ENCODE peak calls at places on chromosomes 16 and 17, in seven cellular contexts. S, F, E, G, T, W and M are unnamed samples.

GRCh38 chr17:7238418-7239090 is 703 bp downstream of the PHF23 start:
- DNase-seq in W (peak), G (peak), S (no peak), T (peak), F (no peak), E (no peak), M (no peak)

GRCh38 chr16:72092832-72093447 is 480 bp downstream of the TXNL4B start:
- DNase-seq in S (no peak), W (no peak), F (peak), E (no peak), G (peak), T (no peak), M (peak)

GRCh38 chr16:3823427-3823826 is 57.1 kb downstream of the CREBBP start:
- DNase-seq in F (no peak), T (no peak), S (no peak), G (no peak), E (no peak), W (no peak), M (no peak)

GRCh38 chr16:53153130-53153529 is 98.3 kb downstream of the CHD9 start:
- DNase-seq in G (no peak), W (no peak), T (no peak), S (no peak), E (no peak), F (no peak), M (no peak)

GRCh38 chr17:61411114-61411943 is 11.7 kb downstream of the TBX2 start:
- DNase-seq in G (peak), W (peak), S (no peak), E (no peak), T (peak), F (peak), M (peak)

GRCh38 chr16:55169780-55170179 is 154.2 kb upstream of the IRX6 start:
- DNase-seq in T (no peak), W (no peak), G (no peak), S (peak), E (no peak), F (no peak), M (no peak)

GRCh38 chr16:14493791-14494190 is 136.3 kb downstream of the PARN start:
- DNase-seq in E (no peak), S (no peak), F (no peak), W (no peak), T (no peak), G (no peak), M (no peak)

GRCh38 chr17:19660219-19660870 is 11.8 kb downstream of the ALDH3A2 start:
- DNase-seq in S (no peak), G (no peak), E (no peak), W (no peak), F (no peak), T (no peak), M (no peak)

GRCh38 chr16:27191352-27191924 is 11.9 kb upstream of the KDM8 start:
- DNase-seq in W (no peak), F (no peak), T (no peak), S (no peak), E (no peak), G (no peak), M (no peak)

GRCh38 chr16:22183901-22184614 is 21.8 kb downstream of the SDR42E2 start:
- DNase-seq in E (no peak), W (no peak), T (peak), G (peak), S (no peak), F (no peak), M (no peak)

GRCh38 chr16:59400830-59401229 is 666.7 kb upstream of the GOT2 start:
- DNase-seq in F (no peak), T (no peak), E (no peak), G (no peak), W (no peak), S (no peak), M (no peak)

GRCh38 chr16:90077757-90078593 is 844 bp upstream of the PRDM7 start:
- DNase-seq in E (no peak), F (no peak), S (no peak), G (peak), W (no peak), T (peak), M (no peak)

GRCh38 chr16:89530401-89531381 is 22.5 kb downstream of the SPG7 start:
- DNase-seq in W (no peak), T (no peak), G (no peak), S (no peak), E (no peak), F (no peak), M (no peak)

GRCh38 chr17:39739020-39739884 is 1.5 kb downstream of the GRB7 start:
- DNase-seq in S (peak), F (peak), W (peak), E (no peak), G (no peak), T (peak), M (no peak)

DNA sequence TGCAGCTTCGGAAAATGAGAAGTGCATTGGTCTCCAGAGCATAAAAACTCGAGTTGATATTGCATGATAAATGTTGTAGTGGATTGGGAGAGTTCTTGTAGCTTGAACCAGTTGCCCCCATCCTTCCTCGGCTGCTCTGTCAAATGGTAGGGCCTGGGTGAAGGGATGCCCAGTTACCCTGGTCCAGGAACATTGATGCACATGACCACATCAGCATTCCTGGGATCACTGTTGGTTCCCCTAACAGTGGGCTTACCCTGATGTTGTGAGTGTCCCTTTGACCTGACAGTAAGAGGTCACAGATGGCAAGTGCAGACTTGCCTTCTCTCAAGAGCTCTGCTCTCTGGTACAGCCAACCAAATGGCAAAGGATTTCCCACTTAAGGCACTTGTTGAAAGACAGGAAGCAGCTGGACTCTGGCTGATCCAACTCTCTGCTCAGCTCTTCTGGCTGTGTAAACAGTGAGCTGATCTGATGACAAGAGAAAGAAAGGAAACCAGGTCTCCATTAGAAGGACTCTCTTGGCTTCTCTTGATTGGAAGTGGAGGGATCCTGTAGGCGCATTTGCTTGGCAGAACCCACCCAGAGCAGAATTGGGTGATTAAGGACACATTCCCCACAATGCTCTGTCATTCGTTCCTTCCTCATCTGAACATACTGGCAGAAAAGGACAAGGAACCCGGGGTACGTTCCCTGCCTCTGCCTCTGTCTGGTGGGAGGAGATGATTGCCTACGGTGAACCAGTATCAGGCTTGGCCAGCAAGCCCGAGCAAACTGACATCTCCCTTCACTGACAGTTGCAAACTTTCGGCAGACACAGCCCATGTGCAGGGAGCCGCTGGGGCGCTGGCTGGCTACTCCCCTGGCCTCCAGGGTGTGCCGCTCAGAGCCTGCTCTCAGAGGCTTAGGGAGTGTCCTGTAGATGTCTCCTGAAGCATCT is 29.3 kb downstream of the LDHD start:
- DNase-seq in E (no peak), W (peak), S (no peak), G (no peak), T (no peak), F (peak), M (no peak)
- H3K27ac ChIP-seq in E (no peak), W (peak), S (peak), G (no peak), T (no peak), F (no peak), M (no peak)

GRCh38 chr17:81412490-81413093 is 17.3 kb downstream of the BAHCC1 start:
- DNase-seq in F (peak), E (no peak), T (no peak), G (no peak), W (peak), S (no peak), M (no peak)
- H3K27ac ChIP-seq in F (no peak), E (no peak), T (no peak), G (no peak), W (no peak), S (no peak), M (no peak)

GRCh38 chr16:10933865-10934264 is 8.4 kb downstream of the DEXI start:
- DNase-seq in S (no peak), E (no peak), W (peak), F (no peak), G (no peak), T (no peak), M (no peak)

GRCh38 chr16:10934325-10935107 is 7.8 kb downstream of the DEXI start:
- DNase-seq in T (no peak), W (no peak), S (no peak), E (no peak), F (no peak), G (no peak), M (no peak)

GRCh38 chr16:10931133-10931532 is 11.1 kb downstream of the DEXI start:
- DNase-seq in T (no peak), F (no peak), S (no peak), E (no peak), W (no peak), G (no peak), M (no peak)

GRCh38 chr16:10931977-10932632 is 10.2 kb downstream of the DEXI start:
- DNase-seq in T (no peak), W (no peak), E (no peak), F (no peak), G (no peak), S (no peak), M (no peak)

GRCh38 chr16:10932959-10933710 is 9.1 kb downstream of the DEXI start:
- DNase-seq in T (no peak), E (no peak), W (no peak), G (no peak), F (no peak), S (no peak), M (no peak)
- H3K27ac ChIP-seq in T (no peak), E (no peak), W (peak), G (no peak), F (no peak), S (no peak), M (no peak)

DNA sequence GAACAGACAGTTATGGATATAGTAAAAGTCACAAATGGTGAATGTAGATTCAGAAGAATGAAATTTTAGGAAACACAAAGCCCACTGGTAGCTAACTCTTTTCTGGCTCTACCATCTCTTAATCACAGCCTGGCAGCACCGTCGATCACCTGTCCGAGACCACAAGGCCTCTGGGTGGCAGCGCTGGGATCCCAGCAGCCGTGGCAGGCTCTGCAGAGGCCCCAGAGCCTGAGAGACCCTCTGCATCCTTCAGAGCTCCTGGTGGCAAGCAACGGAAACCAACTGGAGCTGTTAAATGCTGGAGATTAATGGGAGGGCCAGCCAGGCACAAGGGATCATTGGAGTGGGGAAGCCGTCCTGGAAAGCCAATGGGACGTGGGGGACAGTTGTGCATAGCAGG is 26.3 kb downstream of the LAT start:
- DNase-seq in F (no peak), E (peak), W (no peak), T (peak), G (no peak), S (no peak), M (no peak)
- H3K27ac ChIP-seq in F (no peak), E (no peak), W (no peak), T (no peak), G (no peak), S (no peak), M (no peak)